ENCODE peak calls at places on chromosomes 1 and 21, in ten cellular contexts. M is lung; U is MM.1S; Q is lung microvascular endothelial cell; X is GM23338; B is M059J; K is EH; Y is activated gamma-delta T cell treated with Interleukin-2 at 50 U/mL for 16 hours; W is WTC11; R is stimulated activated CD4-positive, alpha-beta T cell treated with anti-CD3 and anti-CD28 coated beads, Interleukin-4, amount 100 ng/mL, for 4 hours. D is an unnamed sample.

GRCh38 chr1:54475357-54476230 is 69.4 kb upstream of the SSBP3 start:
- DNase-seq in M (no peak), U (no peak), Q (no peak), X (peak; percentile 81), B (no peak), K (no peak), Y (peak; percentile 56), W (peak; percentile 70), R (peak; percentile 18), D (no peak)

GRCh38 chr1:111570781-111571181 is 48.8 kb upstream of the RAP1A start:
- DNase-seq in M (no peak), U (no peak), Q (peak; percentile 7), X (peak; percentile 72), B (peak; percentile 64), K (peak; percentile 13), Y (peak; percentile 38), W (peak; percentile 34), R (peak; percentile 12), D (peak; percentile 14)

GRCh38 chr21:42524341-42525227 is 10.9 kb downstream of the SLC37A1 start:
- DNase-seq in M (peak; percentile 81), U (peak; percentile 91), Q (no peak), X (peak; percentile 53), B (peak; percentile 81), K (peak; percentile 51), Y (peak; percentile 55), W (peak; percentile 53), R (no peak), D (peak; percentile 78)

GRCh38 chr21:21952566-21952965 is 954.4 kb downstream of the NCAM2 start:
- DNase-seq in M (no peak), U (no peak), Q (no peak), X (no peak), B (no peak), K (no peak), Y (no peak), W (no peak), R (no peak), D (no peak)

GRCh38 chr21:38756746-38757145 is 49.0 kb upstream of the ETS2 start:
- DNase-seq in M (no peak), U (no peak), Q (no peak), X (no peak), B (peak; percentile 90), K (peak; percentile 95), Y (no peak), W (no peak), R (no peak), D (no peak)

GRCh38 chr1:205983925-205984725 is 19.1 kb downstream of the RAB7B start:
- DNase-seq in M (peak; percentile 56), U (peak; percentile 76), Q (peak; percentile 64), X (peak; percentile 86), B (peak; percentile 58), K (peak; percentile 70), Y (no peak), W (peak; percentile 77), R (no peak), D (peak; percentile 78)

GRCh38 chr21:39843483-39843882 is 23.8 kb upstream of the PCP4 start:
- DNase-seq in M (no peak), U (no peak), Q (no peak), X (no peak), B (no peak), K (no peak), Y (no peak), W (no peak), R (no peak), D (no peak)

GRCh38 chr1:179588425-179589024 is 3.1 kb upstream of the TDRD5 start:
- DNase-seq in M (no peak), U (no peak), Q (no peak), X (no peak), B (no peak), K (no peak), Y (no peak), W (no peak), R (no peak), D (no peak)

GRCh38 chr1:172383541-172383940 is 36.9 kb upstream of the C1orf105 start:
- DNase-seq in M (no peak), U (no peak), Q (peak; percentile 54), X (peak; percentile 16), B (peak; percentile 61), K (peak; percentile 88), Y (no peak), W (no peak), R (no peak), D (peak; percentile 78)

GRCh38 chr1:238377280-238377919 is 486.7 kb upstream of the ZP4 start:
- DNase-seq in M (no peak), U (no peak), Q (no peak), X (peak; percentile 61), B (no peak), K (no peak), Y (no peak), W (peak; percentile 30), R (no peak), D (no peak)

GRCh38 chr1:32538887-32539583 is at the start of gene ZBTB8A:
- DNase-seq in M (peak; percentile 47), U (peak; percentile 48), Q (peak; percentile 60), X (peak; percentile 84), B (peak; percentile 73), K (peak; percentile 69), Y (no peak), W (peak; percentile 54), R (peak; percentile 5), D (peak; percentile 77)